ENCODE peak calls at places on chromosomes 11 and 22, in six cellular contexts. M, G, T, C, Z and W are unnamed samples.

GRCh38 chr11:118572914-118573550 is 823 bp downstream of the ARCN1 start:
- DNase-seq in T (peak), C (no peak), Z (no peak), M (no peak), G (peak), W (peak)

GRCh38 chr22:38336699-38337098 is 19.5 kb upstream of the CSNK1E start:
- DNase-seq in T (no peak), Z (no peak), G (no peak), C (no peak), M (no peak), W (no peak)

GRCh38 chr11:69700278-69701140 is 3.3 kb downstream of the FGF19 start:
- DNase-seq in T (no peak), M (no peak), Z (peak), G (peak), C (no peak), W (peak)

GRCh38 chr11:2713721-2714462 is 14.1 kb upstream of the KCNQ1OT1 start:
- DNase-seq in G (no peak), Z (no peak), C (no peak), T (no peak), M (no peak), W (no peak)

GRCh38 chr11:10160350-10160749 is 133.7 kb downstream of the SBF2 start:
- DNase-seq in C (no peak), T (no peak), M (no peak), Z (no peak), G (no peak), W (no peak)

GRCh38 chr22:42877158-42877557 is 20.1 kb upstream of the ARFGAP3 start:
- DNase-seq in Z (no peak), T (no peak), G (no peak), M (no peak), C (no peak), W (no peak)

GRCh38 chr22:27433585-27434190 is 367.9 kb downstream of the MN1 start:
- DNase-seq in G (no peak), T (no peak), M (no peak), Z (no peak), C (no peak), W (no peak)

GRCh38 chr22:17777005-17777716 is 2.9 kb upstream of the BID start:
- DNase-seq in M (peak), Z (no peak), G (no peak), T (peak), C (peak), W (peak)

GRCh38 chr11:316031-316701 is 2.3 kb downstream of the IFITM1 start:
- DNase-seq in T (peak), G (no peak), M (peak), Z (no peak), C (no peak), W (no peak)

GRCh38 chr11:12050470-12050891 is 42.1 kb upstream of the DKK3 start:
- DNase-seq in C (no peak), Z (no peak), M (peak), G (no peak), T (no peak), W (no peak)

GRCh38 chr11:69907611-69908010 is 88.4 kb upstream of the FGF3 start:
- DNase-seq in T (no peak), G (no peak), M (no peak), C (no peak), Z (no peak), W (no peak)

GRCh38 chr11:490186-490929 is 16.7 kb downstream of the RNH1 start:
- DNase-seq in G (no peak), M (no peak), T (no peak), Z (no peak), C (no peak), W (no peak)

GRCh38 chr11:69480547-69481392 is 693 bp upstream of the LINC01488 start:
- DNase-seq in M (no peak), G (peak), T (no peak), Z (no peak), C (no peak), W (no peak)

GRCh38 chr22:40982482-40983385 is 31.6 kb downstream of the RBX1 start:
- DNase-seq in Z (no peak), M (no peak), T (no peak), G (no peak), C (no peak), W (no peak)